ENCODE peak calls at places on chromosomes 13 and 19, in four cellular contexts. Z is GM12878, F is K562, A is H1. E is an unnamed sample.

GRCh38 chr13:47480121-47480520 is 521.0 kb downstream of the SUCLA2 start:
- DNase-seq in F (no peak), A (no peak), Z (no peak), E (no peak)

GRCh38 chr13:41273806-41274441 is 10.5 kb upstream of the MTRF1 start:
- DNase-seq in F (no peak), Z (no peak), A (no peak), E (no peak)

GRCh38 chr19:6236310-6237291 is 43.2 kb downstream of the MLLT1 start:
- DNase-seq in F (no peak), Z (no peak), A (no peak), E (no peak)

GRCh38 chr13:114140909-114141255 is 8.5 kb upstream of the RASA3 start:
- DNase-seq in A (no peak), F (no peak), Z (no peak), E (no peak)

GRCh38 chr13:52852444-52852843 is 4.0 kb upstream of the PCDH8 start:
- DNase-seq in Z (no peak), F (no peak), A (no peak), E (no peak)

GRCh38 chr13:78137404-78138142 is 218.9 kb upstream of the EDNRB start:
- DNase-seq in Z (peak), F (peak), A (peak), E (peak)

GRCh38 chr13:71613347-71613746 is 253.7 kb downstream of the DACH1 start:
- DNase-seq in A (no peak), F (no peak), Z (no peak), E (no peak)

GRCh38 chr13:92727118-92727517 is 499.5 kb upstream of the GPC6 start:
- DNase-seq in Z (no peak), A (no peak), F (no peak), E (no peak)

GRCh38 chr19:17244618-17245534 is 843 bp downstream of the NR2F6 start:
- DNase-seq in F (no peak), A (no peak), Z (no peak), E (no peak)

GRCh38 chr13:111484959-111485358 is 164.5 kb downstream of the TEX29 start:
- DNase-seq in F (no peak), A (no peak), Z (no peak), E (no peak)

GRCh38 chr19:6481541-6482342 is at the start of gene DENND1C:
- DNase-seq in F (peak), A (peak), Z (peak), E (no peak)

GRCh38 chr19:5947435-5947834 is 30.5 kb downstream of the RANBP3 start:
- DNase-seq in A (no peak), F (no peak), Z (no peak), E (no peak)

GRCh38 chr13:28532226-28533048 is 37.5 kb upstream of the FLT1 start:
- DNase-seq in A (peak), F (peak), Z (no peak), E (no peak)

GRCh38 chr13:104779311-104779710 is 1713.1 kb upstream of the SLC10A2 start:
- DNase-seq in A (no peak), Z (no peak), F (no peak), E (no peak)

GRCh38 chr13:34933349-34933748 is 8.7 kb upstream of the NBEA start:
- DNase-seq in A (no peak), F (no peak), Z (no peak), E (no peak)

GRCh38 chr19:18420931-18421330 is 1.7 kb downstream of the SSBP4 start:
- DNase-seq in F (no peak), Z (no peak), A (no peak), E (no peak)

GRCh38 chr13:44101347-44102083 is 221.8 kb downstream of the LACC1 start:
- DNase-seq in Z (no peak), F (no peak), A (no peak), E (no peak)

GRCh38 chr13:99199541-99200432 is 867 bp upstream of the UBAC2 start:
- DNase-seq in Z (no peak), F (peak), A (no peak), E (no peak)

GRCh38 chr19:13844130-13844631 is 32.8 kb upstream of the NANOS3 start:
- DNase-seq in F (no peak), Z (no peak), A (peak), E (no peak)

GRCh38 chr13:83498045-83498444 is 384.2 kb downstream of the SLITRK1 start:
- DNase-seq in Z (no peak), A (no peak), F (no peak), E (no peak)

GRCh38 chr13:110354715-110355473 is 47.8 kb downstream of the COL4A2 start:
- DNase-seq in Z (no peak), A (no peak), F (no peak), E (no peak)

GRCh38 chr19:11538232-11539036 is at the start of gene CNN1:
- DNase-seq in A (peak), Z (no peak), F (peak), E (no peak)

GRCh38 chr19:45475537-45476348 is 7.9 kb downstream of the FOSB start:
- DNase-seq in A (no peak), F (no peak), Z (no peak), E (no peak)
- TF ChIP-seq EGR1 in A (no peak), F (no peak), Z (no peak), E (no peak)

GRCh38 chr19:37669336-37669963 is 14.2 kb upstream of the ZFP30 start:
- DNase-seq in Z (no peak), F (no peak), A (no peak), E (no peak)
- TF ChIP-seq SRF in Z (no peak), F (no peak), A (no peak), E (no peak)

GRCh38 chr19:1239796-1240737 is 1.5 kb upstream of the ATP5F1D start:
- DNase-seq in A (peak), Z (no peak), F (peak), E (peak)
- TF ChIP-seq EGR1 in A (peak), Z (peak), F (peak), E (no peak)

GRCh38 chr19:40217027-40217810 is 965 bp downstream of the TTC9B start:
- DNase-seq in Z (no peak), A (peak), F (peak), E (peak)
- TF ChIP-seq SRF in Z (no peak), A (no peak), F (no peak), E (no peak)